ENCODE peak calls at places on chromosomes 6 and 20, in four cellular contexts. U is lower lobe of right lung; G is effector memory CD8-positive, alpha-beta T cell; I is NCI-H1436. E is an unnamed sample.

GRCh38 chr6:163525926-163526325 is 111.4 kb downstream of the QKI start:
- DNase-seq in I (no peak), U (no peak), G (no peak), E (no peak)

GRCh38 chr6:154928325-154928922 is 66.7 kb upstream of the TIAM2 start:
- DNase-seq in U (no peak), G (peak; percentile 58), I (peak; percentile 59), E (peak; percentile 51)

GRCh38 chr6:68990313-68990712 is 355.2 kb downstream of the ADGRB3 start:
- DNase-seq in G (no peak), U (no peak), I (no peak), E (no peak)

GRCh38 chr6:499617-500016 is 108.1 kb downstream of the IRF4 start:
- DNase-seq in I (no peak), U (no peak), G (no peak), E (peak; percentile 59)

GRCh38 chr6:85997206-85997605 is 354.5 kb upstream of the SYNCRIP start:
- DNase-seq in G (no peak), I (no peak), U (no peak), E (no peak)

GRCh38 chr6:3442444-3443220 is 14.2 kb downstream of the SLC22A23 start:
- DNase-seq in G (no peak), U (no peak), I (no peak), E (no peak)

GRCh38 chr20:51889466-51889865 is 87.1 kb upstream of the SALL4 start:
- DNase-seq in G (no peak), U (no peak), I (no peak), E (no peak)

GRCh38 chr6:43052842-43053544 is 658 bp downstream of the CUL7 start:
- DNase-seq in I (no peak), G (no peak), U (peak; percentile 56), E (no peak)

GRCh38 chr6:112153926-112154621 is 66.7 kb downstream of the FAM229B start:
- DNase-seq in U (no peak), G (no peak), I (no peak), E (no peak)

GRCh38 chr6:25056130-25056529 is 120.4 kb upstream of the RIPOR2 start:
- DNase-seq in U (peak; percentile 56), I (no peak), G (peak; percentile 76), E (peak; percentile 84)

GRCh38 chr6:158397578-158397977 is 85.3 kb downstream of the TULP4 start:
- DNase-seq in G (no peak), U (no peak), I (no peak), E (no peak)

GRCh38 chr6:25342784-25343183 is 63.6 kb downstream of the CARMIL1 start:
- DNase-seq in I (no peak), U (no peak), G (no peak), E (no peak)

GRCh38 chr20:17518339-17519052 is 12.7 kb downstream of the BFSP1 start:
- DNase-seq in I (no peak), U (peak; percentile 58), G (no peak), E (no peak)

E was measured in immature natural killer cell.